ENCODE peak calls at places on chromosomes 16 and 17, in five cellular contexts. One of them, this sample, is unnamed.

GRCh38 chr16:78608305-78608776 is 508.9 kb downstream of the WWOX start:
- DNase-seq in GM06990: no peak
- DNase-seq in cardiac fibroblast: no peak
- DNase-seq in left ventricle myocardium inferior: no peak
- DNase-seq in endodermal cell: peak; percentile 55
- DNase-seq in this sample: no peak

GRCh38 chr16:87945351-87946042 is 5.7 kb upstream of the BANP start:
- DNase-seq in GM06990: no peak
- DNase-seq in cardiac fibroblast: peak; percentile 69
- DNase-seq in left ventricle myocardium inferior: peak; percentile 73
- DNase-seq in endodermal cell: peak; percentile 84
- DNase-seq in this sample: peak; percentile 87

GRCh38 chr17:33381201-33381600 is 88.1 kb upstream of the ASIC2 start:
- DNase-seq in GM06990: no peak
- DNase-seq in cardiac fibroblast: no peak
- DNase-seq in left ventricle myocardium inferior: no peak
- DNase-seq in endodermal cell: peak; percentile 79
- DNase-seq in this sample: no peak

GRCh38 chr17:43176119-43176570 is 5.1 kb downstream of the NBR1 start:
- DNase-seq in GM06990: no peak
- DNase-seq in cardiac fibroblast: no peak
- DNase-seq in left ventricle myocardium inferior: no peak
- DNase-seq in endodermal cell: no peak
- DNase-seq in this sample: no peak

GRCh38 chr17:38571833-38572274 is 33.9 kb downstream of the SRCIN1 start:
- DNase-seq in GM06990: no peak
- DNase-seq in cardiac fibroblast: no peak
- DNase-seq in left ventricle myocardium inferior: no peak
- DNase-seq in endodermal cell: peak; percentile 75
- DNase-seq in this sample: no peak

GRCh38 chr17:6843241-6843890 is 11.8 kb upstream of the TEKT1 start:
- DNase-seq in GM06990: no peak
- DNase-seq in cardiac fibroblast: peak; percentile 78
- DNase-seq in left ventricle myocardium inferior: no peak
- DNase-seq in endodermal cell: no peak
- DNase-seq in this sample: peak; percentile 68

GRCh38 chr16:57590654-57591085 is 37.8 kb upstream of the ADGRG1 start:
- DNase-seq in GM06990: no peak
- DNase-seq in cardiac fibroblast: peak; percentile 86
- DNase-seq in left ventricle myocardium inferior: no peak
- DNase-seq in endodermal cell: no peak
- DNase-seq in this sample: peak; percentile 57

GRCh38 chr17:28841901-28842281 is 699 bp downstream of the FAM222B start:
- DNase-seq in GM06990: no peak
- DNase-seq in cardiac fibroblast: peak; percentile 7
- DNase-seq in left ventricle myocardium inferior: no peak
- DNase-seq in endodermal cell: no peak
- DNase-seq in this sample: no peak

GRCh38 chr17:18967806-18968744 is 16.1 kb downstream of the SLC5A10 start:
- DNase-seq in GM06990: no peak
- DNase-seq in cardiac fibroblast: no peak
- DNase-seq in left ventricle myocardium inferior: no peak
- DNase-seq in endodermal cell: peak; percentile 64
- DNase-seq in this sample: no peak

GRCh38 chr17:76540381-76541300 is 797 bp downstream of the PRCD start:
- DNase-seq in GM06990: no peak
- DNase-seq in cardiac fibroblast: peak; percentile 96
- DNase-seq in left ventricle myocardium inferior: peak; percentile 93
- DNase-seq in endodermal cell: peak; percentile 100
- DNase-seq in this sample: peak; percentile 94

GRCh38 chr16:82638095-82638798 is 11.5 kb downstream of the CDH13 start:
- DNase-seq in GM06990: no peak
- DNase-seq in cardiac fibroblast: peak; percentile 95
- DNase-seq in left ventricle myocardium inferior: no peak
- DNase-seq in endodermal cell: no peak
- DNase-seq in this sample: peak; percentile 92

DNA sequence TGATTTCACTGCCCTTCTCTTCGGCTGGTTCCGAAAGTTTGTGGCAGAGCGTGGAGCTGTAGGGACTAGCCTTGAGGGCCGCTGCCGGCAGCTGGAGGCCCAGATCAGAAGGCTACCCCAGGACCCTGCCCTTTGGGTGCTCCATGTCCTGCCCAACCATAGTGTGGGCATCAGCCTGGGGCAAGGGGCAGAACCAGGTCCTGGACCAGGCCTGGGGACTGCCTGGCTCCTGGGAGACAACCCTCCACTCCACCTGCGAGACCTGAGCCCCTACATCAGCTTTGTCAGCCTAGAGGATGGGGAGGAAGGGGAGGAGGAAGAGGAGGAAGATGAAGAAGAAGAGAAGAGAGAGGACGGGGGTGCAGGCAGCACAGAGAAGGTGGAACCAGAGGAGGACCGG is 856 bp upstream of the CXCL16 start:
- DNase-seq in GM06990: no peak
- DNase-seq in cardiac fibroblast: no peak
- DNase-seq in left ventricle myocardium inferior: no peak
- DNase-seq in endodermal cell: no peak
- DNase-seq in this sample: no peak
- H3K4me3 ChIP-seq in GM06990: no peak overlapping the region
- H3K4me3 ChIP-seq in cardiac fibroblast: no peak overlapping the region
- H3K4me3 ChIP-seq in left ventricle myocardium inferior: no peak overlapping the region
- H3K4me3 ChIP-seq in endodermal cell: no peak overlapping the region
- H3K4me3 ChIP-seq in this sample: no peak overlapping the region

DNA sequence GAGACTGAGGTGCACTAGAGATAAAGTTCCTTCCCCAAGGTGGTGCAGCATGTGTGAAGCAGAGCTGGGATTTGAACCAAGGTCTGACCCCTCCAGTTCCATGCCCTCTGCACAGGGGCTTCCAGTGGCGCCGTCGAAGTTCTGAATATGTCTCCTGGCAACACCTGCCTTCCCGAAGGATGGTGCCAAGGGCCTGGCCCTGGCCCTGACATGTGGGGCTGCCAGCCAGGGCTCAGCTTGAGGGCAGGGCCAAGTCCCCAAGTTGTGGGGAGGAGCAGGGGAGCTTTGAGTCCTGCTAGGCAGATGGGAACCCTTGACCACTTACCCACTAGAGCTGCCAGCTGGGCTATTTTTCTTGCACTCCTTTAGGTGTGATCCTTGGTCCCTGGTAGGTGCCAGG is 56.4 kb downstream of the NKD1 start:
- DNase-seq in GM06990: no peak
- DNase-seq in cardiac fibroblast: no peak
- DNase-seq in left ventricle myocardium inferior: no peak
- DNase-seq in endodermal cell: no peak
- DNase-seq in this sample: no peak
- TF ChIP-seq CTCF in GM06990: no peak
- TF ChIP-seq CTCF in cardiac fibroblast: no peak
- TF ChIP-seq CTCF in left ventricle myocardium inferior: no peak
- TF ChIP-seq CTCF in endodermal cell: no peak
- TF ChIP-seq CTCF in this sample: no peak

GRCh38 chr17:78861229-78861628 is 20.6 kb upstream of the USP36 start:
- DNase-seq in GM06990: no peak
- DNase-seq in cardiac fibroblast: no peak
- DNase-seq in left ventricle myocardium inferior: no peak
- DNase-seq in endodermal cell: no peak
- DNase-seq in this sample: no peak

GRCh38 chr17:78862073-78863023 is 21.7 kb upstream of the USP36 start:
- DNase-seq in GM06990: no peak
- DNase-seq in cardiac fibroblast: peak; percentile 97
- DNase-seq in left ventricle myocardium inferior: peak; percentile 70
- DNase-seq in endodermal cell: peak; percentile 69
- DNase-seq in this sample: peak; percentile 98

GRCh38 chr17:78868391-78868790 is 27.8 kb upstream of the USP36 start:
- DNase-seq in GM06990: no peak
- DNase-seq in cardiac fibroblast: peak; percentile 69
- DNase-seq in left ventricle myocardium inferior: no peak
- DNase-seq in endodermal cell: no peak
- DNase-seq in this sample: peak; percentile 90

GRCh38 chr17:78864117-78864516 is 23.5 kb upstream of the USP36 start:
- DNase-seq in GM06990: no peak
- DNase-seq in cardiac fibroblast: no peak
- DNase-seq in left ventricle myocardium inferior: no peak
- DNase-seq in endodermal cell: no peak
- DNase-seq in this sample: no peak

GRCh38 chr17:78865682-78866390 is 25.2 kb upstream of the USP36 start:
- DNase-seq in GM06990: no peak
- DNase-seq in cardiac fibroblast: peak; percentile 84
- DNase-seq in left ventricle myocardium inferior: peak; percentile 83
- DNase-seq in endodermal cell: peak; percentile 99
- DNase-seq in this sample: peak; percentile 83
- H3K4me3 ChIP-seq in GM06990: no peak overlapping the region
- H3K4me3 ChIP-seq in cardiac fibroblast: no peak overlapping the region
- H3K4me3 ChIP-seq in left ventricle myocardium inferior: peak overlapping the region; percentile 37
- H3K4me3 ChIP-seq in endodermal cell: no peak overlapping the region
- H3K4me3 ChIP-seq in this sample: no peak overlapping the region

DNA sequence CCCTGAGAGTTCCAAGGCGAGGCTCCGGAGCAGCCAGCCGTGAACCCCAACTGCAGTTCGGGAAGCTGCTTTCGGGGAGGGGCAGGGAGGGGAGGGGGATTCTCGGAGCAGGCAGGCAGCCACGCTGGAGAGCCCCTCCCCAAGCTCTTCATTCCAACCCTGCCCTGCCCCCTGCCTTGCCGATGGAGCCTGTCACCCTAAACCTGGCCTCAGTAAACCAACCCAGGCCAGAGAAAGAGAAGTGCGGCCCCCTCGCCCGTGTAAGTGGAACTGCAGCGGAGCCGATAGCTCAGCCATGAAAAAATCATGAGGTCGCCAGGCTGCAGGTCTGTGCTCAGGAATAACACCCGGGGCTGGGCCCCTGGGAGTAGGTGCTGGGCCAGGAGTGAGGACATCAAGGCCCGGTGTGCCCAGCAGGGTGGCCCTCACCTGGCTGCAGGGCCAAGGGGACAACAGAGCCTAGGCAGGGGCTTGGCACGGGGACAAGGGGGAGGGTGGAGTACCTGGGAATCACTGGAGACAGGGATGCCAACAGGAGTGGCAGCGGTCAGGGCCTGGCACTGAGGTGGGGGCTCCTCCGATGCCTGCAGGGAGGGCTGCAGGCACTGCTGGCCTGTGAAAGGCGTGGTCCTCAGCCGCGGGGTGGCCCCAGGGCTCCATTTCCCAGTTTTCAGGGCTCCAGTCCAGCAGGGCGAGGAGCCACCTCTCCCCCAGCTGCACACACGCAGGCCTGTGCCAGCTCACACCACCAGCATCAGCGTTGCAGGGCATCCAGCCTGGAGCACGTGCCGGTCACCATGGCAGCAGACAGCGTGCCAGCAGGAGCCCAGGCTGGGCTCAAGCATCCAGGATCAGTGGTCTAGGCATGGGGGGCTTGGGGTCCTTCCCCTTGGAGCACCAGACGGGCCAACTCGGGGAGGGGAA is 4.8 kb upstream of the FSCN2 start:
- DNase-seq in GM06990: no peak
- DNase-seq in cardiac fibroblast: no peak
- DNase-seq in left ventricle myocardium inferior: no peak
- DNase-seq in endodermal cell: peak; percentile 95
- DNase-seq in this sample: no peak
- TF ChIP-seq CTCF in GM06990: peak; percentile 36
- TF ChIP-seq CTCF in cardiac fibroblast: peak; percentile 14
- TF ChIP-seq CTCF in left ventricle myocardium inferior: no peak
- TF ChIP-seq CTCF in endodermal cell: peak; percentile 72
- TF ChIP-seq CTCF in this sample: no peak

GRCh38 chr16:86512860-86513470 is 2.6 kb downstream of the FOXF1 start:
- DNase-seq in GM06990: no peak
- DNase-seq in cardiac fibroblast: no peak
- DNase-seq in left ventricle myocardium inferior: no peak
- DNase-seq in endodermal cell: peak; percentile 75
- DNase-seq in this sample: no peak

GRCh38 chr16:86515420-86515779 is 5.1 kb downstream of the FOXF1 start:
- DNase-seq in GM06990: no peak
- DNase-seq in cardiac fibroblast: no peak
- DNase-seq in left ventricle myocardium inferior: no peak
- DNase-seq in endodermal cell: peak; percentile 78
- DNase-seq in this sample: no peak

GRCh38 chr16:86514656-86515376 is 4.5 kb downstream of the FOXF1 start:
- DNase-seq in GM06990: no peak
- DNase-seq in cardiac fibroblast: no peak
- DNase-seq in left ventricle myocardium inferior: no peak
- DNase-seq in endodermal cell: no peak
- DNase-seq in this sample: no peak

GRCh38 chr16:86512301-86512859 is 2.1 kb downstream of the FOXF1 start:
- DNase-seq in GM06990: no peak
- DNase-seq in cardiac fibroblast: no peak
- DNase-seq in left ventricle myocardium inferior: no peak
- DNase-seq in endodermal cell: peak; percentile 79
- DNase-seq in this sample: no peak

DNA sequence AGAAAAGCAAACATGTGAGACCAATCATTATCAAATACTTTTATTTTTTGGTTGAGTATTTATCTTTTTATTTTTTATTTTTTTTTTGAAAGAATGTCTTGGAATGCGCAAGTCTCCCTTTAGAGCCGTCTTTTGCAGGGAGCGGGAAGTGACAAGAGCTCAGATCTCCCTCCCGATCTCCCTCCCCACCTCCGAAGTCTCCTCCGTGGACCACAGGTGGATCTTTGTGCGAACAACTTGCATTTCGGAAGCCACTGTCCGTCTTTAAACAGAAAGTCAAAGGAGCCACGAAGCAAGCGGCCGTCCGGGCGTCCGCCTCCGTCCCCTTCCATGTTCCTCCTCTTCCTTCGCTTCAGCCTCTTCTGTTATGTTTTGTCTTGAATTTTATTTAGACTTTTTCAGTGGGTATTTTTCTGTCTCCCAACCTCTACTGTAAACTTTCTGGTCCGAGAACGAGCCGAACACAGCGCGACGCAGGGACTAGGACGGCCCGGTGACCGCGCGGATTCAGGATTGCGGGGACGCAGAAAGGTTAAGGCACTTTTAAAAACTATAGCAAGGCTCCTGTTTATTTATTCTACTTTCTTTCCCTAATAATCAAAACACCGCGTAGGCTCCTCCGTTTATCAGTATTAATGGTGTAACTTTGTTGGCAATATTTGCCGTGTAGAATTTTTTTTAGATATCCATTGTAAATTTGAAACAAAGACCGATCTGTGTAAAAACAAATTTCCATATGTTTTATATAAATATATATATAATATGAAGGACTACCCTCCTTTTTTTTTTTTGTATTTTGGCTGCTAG is 3.3 kb downstream of the FOXF1 start:
- DNase-seq in GM06990: no peak
- DNase-seq in cardiac fibroblast: no peak
- DNase-seq in left ventricle myocardium inferior: no peak
- DNase-seq in endodermal cell: no peak
- DNase-seq in this sample: no peak
- H3K4me3 ChIP-seq in GM06990: no peak overlapping the region
- H3K4me3 ChIP-seq in cardiac fibroblast: no peak overlapping the region
- H3K4me3 ChIP-seq in left ventricle myocardium inferior: no peak overlapping the region
- H3K4me3 ChIP-seq in endodermal cell: no peak overlapping the region
- H3K4me3 ChIP-seq in this sample: peak overlapping the region; percentile 16

GRCh38 chr16:46883690-46884512 is at the start of gene GPT2:
- DNase-seq in GM06990: peak; percentile 92
- DNase-seq in cardiac fibroblast: peak; percentile 93
- DNase-seq in left ventricle myocardium inferior: peak; percentile 99
- DNase-seq in endodermal cell: peak; percentile 99
- DNase-seq in this sample: peak; percentile 90
- TF ChIP-seq CTCF in GM06990: no peak
- TF ChIP-seq CTCF in cardiac fibroblast: no peak
- TF ChIP-seq CTCF in left ventricle myocardium inferior: peak; percentile 33
- TF ChIP-seq CTCF in endodermal cell: no peak
- TF ChIP-seq CTCF in this sample: no peak

This sample was measured in fibroblast of mammary gland.